ENCODE peak calls at places on chromosomes 16 and 17, in five cellular contexts. V is tibial nerve, Z is testis, C is uterus, M is A549. A is an unnamed sample.

GRCh38 chr16:13607289-13607688 is 312.7 kb upstream of the ERCC4 start:
- DNase-seq in C (no peak), M (no peak), V (no peak), Z (peak; percentile 69), A (no peak)

GRCh38 chr16:30030011-30030685 is 923 bp downstream of the TLCD3B start:
- DNase-seq in V (no peak), Z (no peak), M (no peak), C (no peak), A (no peak)

GRCh38 chr16:3459401-3460090 is 16.1 kb downstream of the NAA60 start:
- DNase-seq in Z (no peak), V (no peak), C (no peak), M (no peak), A (no peak)

GRCh38 chr17:55842405-55843158 is 91.7 kb downstream of the PCTP start:
- DNase-seq in V (no peak), M (no peak), Z (no peak), C (no peak), A (no peak)

GRCh38 chr17:40093580-40094201 is 6.7 kb downstream of the NR1D1 start:
- DNase-seq in V (no peak), Z (no peak), M (no peak), C (peak; percentile 39), A (no peak)

GRCh38 chr17:29572691-29573557 is 4.4 kb downstream of the TP53I13 start:
- DNase-seq in V (peak; percentile 44), Z (peak; percentile 72), M (no peak), C (peak; percentile 69), A (peak; percentile 49)

GRCh38 chr16:9115277-9115676 is 23.8 kb downstream of the HAPSTR1 start:
- DNase-seq in M (no peak), Z (no peak), V (no peak), C (no peak), A (no peak)

GRCh38 chr16:69273009-69273408 is 38.1 kb upstream of the VPS4A start:
- DNase-seq in C (no peak), V (no peak), M (no peak), Z (no peak), A (no peak)

GRCh38 chr16:15557258-15557657 is 85.7 kb downstream of the MARF1 start:
- DNase-seq in V (no peak), M (no peak), Z (no peak), C (no peak), A (no peak)

GRCh38 chr17:66764559-66764958 is 70.4 kb upstream of the CACNG5 start:
- DNase-seq in Z (no peak), C (no peak), M (no peak), V (no peak), A (no peak)

GRCh38 chr17:47201168-47201567 is 8.0 kb upstream of the MYL4 start:
- DNase-seq in V (no peak), M (no peak), Z (no peak), C (no peak), A (no peak)

GRCh38 chr16:84503751-84504395 is 586 bp downstream of the MEAK7 start:
- DNase-seq in M (no peak), Z (no peak), V (no peak), C (no peak), A (no peak)

GRCh38 chr17:41404024-41404651 is 6.7 kb upstream of the KRT31 start:
- DNase-seq in C (no peak), V (no peak), M (peak; percentile 77), Z (no peak), A (peak; percentile 91)

GRCh38 chr17:82458885-82459424 is 414 bp downstream of the NARF start:
- DNase-seq in Z (no peak), V (no peak), C (no peak), M (no peak), A (no peak)

GRCh38 chr16:82841108-82841507 is 214.3 kb downstream of the CDH13 start:
- DNase-seq in Z (no peak), V (no peak), C (no peak), M (no peak), A (no peak)

GRCh38 chr16:86428729-86429472 is 81.4 kb upstream of the FOXF1 start:
- DNase-seq in C (no peak), M (no peak), Z (no peak), V (no peak), A (no peak)

GRCh38 chr17:70121136-70121535 is 46.1 kb downstream of the KCNJ16 start:
- DNase-seq in C (no peak), V (no peak), M (no peak), Z (no peak), A (no peak)

GRCh38 chr17:1997587-1998425 is 27.3 kb downstream of the RTN4RL1 start:
- DNase-seq in M (peak; percentile 81), C (no peak), Z (peak; percentile 56), V (no peak), A (peak; percentile 78)

GRCh38 chr16:68756250-68757051 is 19.4 kb downstream of the CDH1 start:
- DNase-seq in V (no peak), M (no peak), Z (no peak), C (no peak), A (peak; percentile 61)

GRCh38 chr17:21279198-21279535 is 5.3 kb upstream of the MAP2K3 start:
- DNase-seq in M (no peak), V (no peak), Z (no peak), C (no peak), A (no peak)

GRCh38 chr17:21279582-21279981 is 4.9 kb upstream of the MAP2K3 start:
- DNase-seq in V (no peak), M (no peak), C (no peak), Z (no peak), A (no peak)

GRCh38 chr17:21277332-21277731 is 7.2 kb upstream of the MAP2K3 start:
- DNase-seq in M (no peak), V (no peak), Z (no peak), C (no peak), A (no peak)

GRCh38 chr17:21280081-21280518 is 4.4 kb upstream of the MAP2K3 start:
- DNase-seq in V (peak; percentile 92), M (peak; percentile 95), Z (peak; percentile 92), C (peak; percentile 82), A (peak; percentile 89)

GRCh38 chr17:21278304-21279197 is 6.0 kb upstream of the MAP2K3 start:
- DNase-seq in V (peak; percentile 47), M (no peak), Z (no peak), C (no peak), A (peak; percentile 60)
- TF ChIP-seq CTCF in V (no peak), M (no peak), Z (no peak), C (no peak), A (no peak)

DNA sequence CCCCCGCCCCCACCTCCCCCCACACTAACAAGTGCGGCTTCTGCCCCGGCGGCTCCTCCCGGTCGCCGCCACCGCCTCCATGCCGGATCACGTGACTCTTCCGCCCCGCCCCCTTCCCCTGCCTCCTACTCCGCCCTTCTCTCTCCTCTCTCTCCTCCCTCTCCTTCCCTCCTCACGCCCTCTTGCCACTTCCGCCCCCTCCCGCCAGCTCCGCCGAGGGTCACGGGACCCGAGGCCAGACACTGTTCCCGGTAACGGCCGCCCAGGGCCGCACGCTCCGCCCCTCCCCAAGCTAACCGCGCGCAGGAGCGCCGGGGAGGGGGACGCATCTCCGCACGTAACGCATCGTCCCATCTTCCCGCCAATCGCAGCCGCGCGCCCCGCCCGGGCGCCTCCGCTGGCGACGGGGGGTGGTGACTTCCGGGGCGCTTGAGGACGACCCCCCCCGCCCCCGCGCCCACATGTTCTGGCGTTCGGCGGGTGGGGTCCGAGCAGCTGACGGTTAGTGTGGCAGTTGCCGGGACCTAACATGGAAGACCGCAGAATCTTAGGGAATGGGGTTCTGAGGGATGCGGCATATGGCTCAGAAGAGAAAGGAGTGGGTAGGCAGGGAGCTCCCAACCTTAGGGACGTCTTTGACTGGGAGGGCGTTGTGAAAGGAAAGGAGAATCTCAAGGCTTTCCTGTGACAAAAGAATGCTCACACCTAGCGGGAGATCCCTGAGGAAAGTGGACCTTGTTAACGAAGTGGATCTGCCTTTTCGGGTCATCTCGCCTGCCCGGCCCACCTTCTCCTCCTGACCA is at the start of gene USP32:
- DNase-seq in V (peak; percentile 99), M (peak; percentile 96), Z (peak; percentile 98), C (peak; percentile 99), A (peak; percentile 97)
- TF ChIP-seq POLR2A in V (peak; percentile 68), M (peak; percentile 76), Z (peak; percentile 52), C (peak; percentile 53), A (peak; percentile 22)

GRCh38 chr17:39027440-39028035 is 60.3 kb upstream of the FBXO47 start:
- DNase-seq in M (no peak), Z (peak; percentile 27), C (no peak), V (no peak), A (no peak)
- H3K4me3 ChIP-seq in M (peak overlapping the region; percentile 42), Z (peak overlapping the region; percentile 34), C (peak overlapping the region; percentile 30), V (peak overlapping the region; percentile 42), A (peak overlapping the region; percentile 73)

DNA sequence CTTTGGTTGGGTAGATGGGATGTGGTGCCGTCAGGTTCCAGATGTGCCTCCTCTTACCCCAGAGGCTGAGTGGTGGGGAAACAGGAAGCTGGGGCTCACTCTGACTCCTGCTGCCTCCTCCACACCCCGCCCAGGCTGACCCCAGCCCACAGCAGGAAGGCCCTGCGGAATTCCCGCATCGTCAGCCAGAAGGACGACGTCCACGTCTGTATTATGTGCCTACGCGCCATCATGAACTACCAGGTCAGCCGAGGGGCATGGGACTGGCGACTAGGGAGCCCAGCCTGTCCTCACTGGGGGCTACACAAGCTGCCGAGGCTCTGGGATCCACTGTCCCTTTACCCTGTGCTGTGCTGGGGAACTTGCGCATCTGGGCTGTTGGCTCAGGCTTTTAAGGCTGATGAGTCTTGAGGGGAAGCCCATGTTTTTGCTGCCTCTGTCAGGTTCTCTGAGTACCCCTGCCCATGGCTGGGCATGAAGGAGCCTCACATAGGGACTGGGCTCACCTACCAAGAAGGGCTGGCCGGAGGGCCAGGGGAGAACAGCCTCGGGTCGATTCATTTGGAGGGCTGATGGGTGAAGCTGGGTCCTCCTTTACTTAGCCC is 14.4 kb downstream of the FMNL1 start:
- DNase-seq in C (no peak), V (no peak), M (no peak), Z (no peak), A (no peak)
- TF ChIP-seq CTCF in C (no peak), V (no peak), M (peak; percentile 35), Z (peak; percentile 1), A (no peak)

DNA sequence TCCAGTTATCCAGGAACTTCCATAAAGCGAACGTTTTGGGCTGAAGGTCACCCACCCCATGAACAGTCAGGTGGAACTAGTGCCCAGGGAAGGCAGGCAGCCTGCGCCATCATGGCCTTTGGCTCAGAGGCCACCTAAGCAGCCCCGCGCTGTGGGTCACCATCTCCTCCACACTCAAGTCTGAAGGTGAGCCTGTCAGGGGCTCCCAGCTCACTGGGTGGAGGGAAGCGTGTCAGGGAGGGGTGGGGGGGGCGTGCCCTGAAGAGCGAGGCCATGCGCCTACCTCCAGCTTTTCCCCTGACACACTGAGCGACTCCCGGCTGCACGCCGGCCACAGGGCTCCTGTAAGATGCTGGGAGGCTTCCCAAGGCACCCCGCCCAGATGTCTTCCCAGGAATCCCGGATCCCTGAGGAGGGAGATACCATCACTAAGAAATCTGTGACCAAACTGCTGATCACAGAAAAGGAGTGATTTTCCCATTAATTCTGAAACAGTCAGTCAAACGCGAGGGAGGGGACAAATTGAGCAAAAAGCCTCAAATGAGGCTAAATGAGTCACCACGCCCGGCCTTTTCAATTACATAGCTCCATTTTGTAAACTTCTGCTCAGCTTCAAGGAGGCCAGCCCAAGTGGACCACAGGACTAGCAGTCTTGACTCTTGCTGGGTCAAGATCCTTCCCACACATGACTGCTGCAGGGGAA is 26.5 kb upstream of the SLC25A19 start:
- DNase-seq in M (no peak), Z (no peak), V (no peak), C (no peak), A (no peak)
- TF ChIP-seq POLR2A in M (no peak), Z (no peak), V (no peak), C (no peak), A (no peak)

A was measured in breast epithelium.